ENCODE peak calls at places on chromosomes 11 and 22, in seven cellular contexts. One of them, this sample, is unnamed.

GRCh38 chr11:1344056-1344635 is 34.7 kb upstream of the TOLLIP start:
- DNase-seq in NCI-H2171: no peak
- DNase-seq in AG09309: no peak
- DNase-seq in left ventricle myocardium inferior: no peak
- DNase-seq in NCI-H2081: no peak
- DNase-seq in hepatic stellate cell: no peak
- DNase-seq in CD4-positive, alpha-beta memory T cell: no peak
- DNase-seq in this sample: no peak

GRCh38 chr11:31779268-31779879 is 31.7 kb downstream of the PAX6 start:
- DNase-seq in AG09309: peak; percentile 14
- DNase-seq in left ventricle myocardium inferior: no peak
- DNase-seq in NCI-H2081: no peak
- DNase-seq in NCI-H2171: no peak
- DNase-seq in CD4-positive, alpha-beta memory T cell: no peak
- DNase-seq in hepatic stellate cell: peak; percentile 58
- DNase-seq in this sample: no peak

GRCh38 chr22:31537019-31537535 is 40.7 kb downstream of the SFI1 start:
- DNase-seq in AG09309: no peak
- DNase-seq in left ventricle myocardium inferior: no peak
- DNase-seq in CD4-positive, alpha-beta memory T cell: no peak
- DNase-seq in hepatic stellate cell: no peak
- DNase-seq in NCI-H2171: no peak
- DNase-seq in NCI-H2081: no peak
- DNase-seq in this sample: no peak

GRCh38 chr11:6742260-6742659 is 29.5 kb downstream of the OR2AG2 start:
- DNase-seq in CD4-positive, alpha-beta memory T cell: no peak
- DNase-seq in AG09309: no peak
- DNase-seq in hepatic stellate cell: no peak
- DNase-seq in NCI-H2081: no peak
- DNase-seq in left ventricle myocardium inferior: no peak
- DNase-seq in NCI-H2171: no peak
- DNase-seq in this sample: no peak

GRCh38 chr11:93935826-93936225 is 85.3 kb upstream of the HEPHL1 start:
- DNase-seq in hepatic stellate cell: no peak
- DNase-seq in AG09309: no peak
- DNase-seq in CD4-positive, alpha-beta memory T cell: no peak
- DNase-seq in NCI-H2081: peak; percentile 23
- DNase-seq in left ventricle myocardium inferior: no peak
- DNase-seq in NCI-H2171: no peak
- DNase-seq in this sample: no peak

GRCh38 chr22:35380537-35381423 is at the start of gene HMOX1:
- DNase-seq in AG09309: peak; percentile 71
- DNase-seq in hepatic stellate cell: peak; percentile 91
- DNase-seq in CD4-positive, alpha-beta memory T cell: no peak
- DNase-seq in NCI-H2081: peak; percentile 60
- DNase-seq in left ventricle myocardium inferior: peak; percentile 92
- DNase-seq in NCI-H2171: peak; percentile 35
- DNase-seq in this sample: peak; percentile 97

GRCh38 chr22:38570841-38571364 is 920 bp upstream of the DMC1 start:
- DNase-seq in hepatic stellate cell: peak; percentile 41
- DNase-seq in CD4-positive, alpha-beta memory T cell: peak; percentile 37
- DNase-seq in NCI-H2171: peak; percentile 22
- DNase-seq in left ventricle myocardium inferior: peak; percentile 26
- DNase-seq in NCI-H2081: peak; percentile 4
- DNase-seq in AG09309: no peak
- DNase-seq in this sample: peak; percentile 51

GRCh38 chr11:10645212-10645795 is 48.3 kb downstream of the IRAG1 start:
- DNase-seq in NCI-H2081: no peak
- DNase-seq in hepatic stellate cell: no peak
- DNase-seq in left ventricle myocardium inferior: no peak
- DNase-seq in NCI-H2171: no peak
- DNase-seq in CD4-positive, alpha-beta memory T cell: no peak
- DNase-seq in AG09309: no peak
- DNase-seq in this sample: no peak

GRCh38 chr11:58927393-58928081 is 11.8 kb upstream of the GLYATL1 start:
- DNase-seq in AG09309: no peak
- DNase-seq in left ventricle myocardium inferior: no peak
- DNase-seq in CD4-positive, alpha-beta memory T cell: peak; percentile 9
- DNase-seq in NCI-H2171: no peak
- DNase-seq in NCI-H2081: peak; percentile 82
- DNase-seq in hepatic stellate cell: no peak
- DNase-seq in this sample: no peak

GRCh38 chr11:117145393-117145761 is 1.3 kb downstream of the PAFAH1B2 start:
- DNase-seq in NCI-H2171: no peak
- DNase-seq in NCI-H2081: no peak
- DNase-seq in AG09309: no peak
- DNase-seq in CD4-positive, alpha-beta memory T cell: peak; percentile 5
- DNase-seq in left ventricle myocardium inferior: no peak
- DNase-seq in hepatic stellate cell: peak; percentile 48
- DNase-seq in this sample: no peak

GRCh38 chr11:121895919-121896318 is 220.1 kb downstream of the BLID start:
- DNase-seq in NCI-H2171: no peak
- DNase-seq in AG09309: no peak
- DNase-seq in left ventricle myocardium inferior: no peak
- DNase-seq in CD4-positive, alpha-beta memory T cell: no peak
- DNase-seq in NCI-H2081: no peak
- DNase-seq in hepatic stellate cell: peak; percentile 50
- DNase-seq in this sample: no peak

GRCh38 chr11:46285594-46286033 is 8.2 kb downstream of the CREB3L1 start:
- DNase-seq in CD4-positive, alpha-beta memory T cell: no peak
- DNase-seq in NCI-H2081: no peak
- DNase-seq in NCI-H2171: no peak
- DNase-seq in left ventricle myocardium inferior: peak; percentile 66
- DNase-seq in hepatic stellate cell: no peak
- DNase-seq in AG09309: no peak
- DNase-seq in this sample: no peak

GRCh38 chr11:116312560-116313340 is 460.0 kb downstream of the BUD13 start:
- DNase-seq in CD4-positive, alpha-beta memory T cell: no peak
- DNase-seq in NCI-H2171: peak; percentile 92
- DNase-seq in AG09309: no peak
- DNase-seq in left ventricle myocardium inferior: peak; percentile 86
- DNase-seq in NCI-H2081: peak; percentile 88
- DNase-seq in hepatic stellate cell: no peak
- DNase-seq in this sample: peak; percentile 89

GRCh38 chr11:24234822-24235508 is 261.9 kb upstream of the LUZP2 start:
- DNase-seq in AG09309: no peak
- DNase-seq in NCI-H2171: no peak
- DNase-seq in CD4-positive, alpha-beta memory T cell: no peak
- DNase-seq in hepatic stellate cell: no peak
- DNase-seq in left ventricle myocardium inferior: no peak
- DNase-seq in NCI-H2081: no peak
- DNase-seq in this sample: peak; percentile 45

GRCh38 chr11:65291613-65292012 is 23.1 kb upstream of the CDC42EP2 start:
- DNase-seq in AG09309: no peak
- DNase-seq in left ventricle myocardium inferior: no peak
- DNase-seq in CD4-positive, alpha-beta memory T cell: no peak
- DNase-seq in NCI-H2081: no peak
- DNase-seq in NCI-H2171: no peak
- DNase-seq in hepatic stellate cell: no peak
- DNase-seq in this sample: no peak

GRCh38 chr11:396948-397548 is 3.0 kb downstream of the PKP3 start:
- DNase-seq in left ventricle myocardium inferior: peak; percentile 71
- DNase-seq in NCI-H2081: no peak
- DNase-seq in AG09309: no peak
- DNase-seq in NCI-H2171: no peak
- DNase-seq in hepatic stellate cell: peak; percentile 94
- DNase-seq in CD4-positive, alpha-beta memory T cell: peak; percentile 43
- DNase-seq in this sample: peak; percentile 58

GRCh38 chr22:36816338-36816634 is 549 bp downstream of the PVALB start:
- DNase-seq in NCI-H2171: no peak
- DNase-seq in hepatic stellate cell: no peak
- DNase-seq in CD4-positive, alpha-beta memory T cell: no peak
- DNase-seq in AG09309: no peak
- DNase-seq in left ventricle myocardium inferior: no peak
- DNase-seq in NCI-H2081: no peak
- DNase-seq in this sample: no peak

GRCh38 chr11:68021167-68021787 is 9.2 kb upstream of the NDUFS8 start:
- DNase-seq in AG09309: no peak
- DNase-seq in NCI-H2171: no peak
- DNase-seq in NCI-H2081: no peak
- DNase-seq in CD4-positive, alpha-beta memory T cell: no peak
- DNase-seq in left ventricle myocardium inferior: no peak
- DNase-seq in hepatic stellate cell: no peak
- DNase-seq in this sample: peak; percentile 71